ENCODE peak calls at places on chromosomes 4 and X, in four cellular contexts. U, R, O and X are unnamed samples.

GRCh38 chr4:163332526-163333405 is at the start of gene NPY1R:
- DNase-seq in U (peak), R (peak), O (peak), X (peak)

GRCh38 chrX:46694549-46694948 is 64.4 kb downstream of the SLC9A7 start:
- DNase-seq in U (no peak), R (no peak), O (no peak), X (no peak)

GRCh38 chr4:181939199-181939945 is 303.8 kb upstream of the TENM3 start:
- DNase-seq in U (no peak), R (no peak), O (no peak), X (no peak)

GRCh38 chr4:8247047-8247930 is 22.3 kb upstream of the HTRA3 start:
- DNase-seq in U (no peak), R (no peak), O (no peak), X (no peak)

GRCh38 chrX:136586386-136586785 is 54.4 kb downstream of the VGLL1 start:
- DNase-seq in U (no peak), R (no peak), O (no peak), X (no peak)

GRCh38 chr4:112968456-112969159 is 80.8 kb upstream of the ANK2 start:
- DNase-seq in U (no peak), R (no peak), O (no peak), X (no peak)

GRCh38 chr4:14335872-14336271 is 666.4 kb upstream of the CPEB2 start:
- DNase-seq in U (no peak), R (no peak), O (no peak), X (no peak)

GRCh38 chrX:10112510-10112909 is 44.3 kb upstream of the CLCN4 start:
- DNase-seq in U (no peak), R (peak), O (no peak), X (no peak)

GRCh38 chr4:40307627-40308497 is 27.3 kb upstream of the CHRNA9 start:
- DNase-seq in U (no peak), R (peak), O (no peak), X (peak)

GRCh38 chr4:41396869-41397268 is 140.1 kb downstream of the UCHL1 start:
- DNase-seq in U (no peak), R (no peak), O (no peak), X (no peak)

GRCh38 chrX:153634832-153635231 is 12.2 kb upstream of the DUSP9 start:
- DNase-seq in U (no peak), R (no peak), O (no peak), X (no peak)

GRCh38 chrX:20567108-20567507 is 300.4 kb upstream of the RPS6KA3 start:
- DNase-seq in U (no peak), R (no peak), O (no peak), X (no peak)

GRCh38 chr4:159765402-159765801 is 662.5 kb downstream of the RAPGEF2 start:
- DNase-seq in U (no peak), R (no peak), O (no peak), X (no peak)

GRCh38 chr4:11446156-11446811 is 17.6 kb upstream of the HS3ST1 start:
- DNase-seq in U (no peak), R (no peak), O (no peak), X (no peak)

GRCh38 chrX:133555796-133556458 is 140.6 kb upstream of the GPC4 start:
- DNase-seq in U (no peak), R (no peak), O (no peak), X (no peak)

DNA sequence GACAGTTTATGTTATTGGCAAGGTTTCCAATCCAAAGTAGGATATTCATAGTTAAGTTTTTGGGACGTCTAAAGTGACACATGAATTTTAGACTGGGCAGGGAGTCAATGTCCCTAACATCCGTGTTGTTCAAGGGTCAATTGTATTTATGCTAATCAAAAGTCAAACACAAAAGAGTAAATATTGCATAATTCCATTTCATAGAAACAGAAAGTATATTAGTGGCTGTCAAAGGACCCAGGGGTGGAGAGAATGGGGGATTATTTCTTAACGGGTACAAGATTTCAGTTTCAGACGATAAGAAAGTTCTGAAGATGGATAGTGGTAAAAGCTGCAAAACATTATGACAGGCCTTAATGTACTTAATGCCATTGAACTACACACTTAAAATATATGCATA is 971.8 kb upstream of the AGA start:
- DNase-seq in U (no peak), R (no peak), O (no peak), X (no peak)
- TF ChIP-seq REST in U (no peak), R (no peak), O (no peak), X (no peak)

DNA sequence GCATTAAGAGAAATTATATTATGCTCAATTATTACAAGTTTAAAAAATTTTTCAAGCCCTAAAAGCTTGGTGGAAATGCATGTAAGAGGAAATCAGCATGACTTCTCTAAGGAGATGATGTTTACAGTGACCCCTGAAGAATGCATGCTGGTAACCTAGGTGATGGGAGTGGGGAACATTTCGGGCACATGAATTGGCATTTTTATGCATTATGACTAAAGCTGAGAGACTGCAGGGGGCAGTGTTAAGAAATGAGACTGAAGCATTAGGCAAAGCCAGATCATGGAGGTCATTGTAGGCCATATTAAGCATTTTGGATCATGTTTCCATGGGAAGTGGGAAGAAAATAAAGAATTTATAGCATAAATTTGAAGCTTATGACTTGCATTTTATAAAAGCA is 421.3 kb downstream of the FAT4 start:
- DNase-seq in U (no peak), R (no peak), O (no peak), X (no peak)
- TF ChIP-seq CTCF in U (peak), R (peak), O (peak), X (no peak)

GRCh38 chr4:38889143-38889542 is 21.5 kb downstream of the FAM114A1 start:
- DNase-seq in U (peak), R (peak), O (no peak), X (no peak)

GRCh38 chr4:38896940-38897339 is 29.3 kb downstream of the FAM114A1 start:
- DNase-seq in U (no peak), R (no peak), O (no peak), X (no peak)

GRCh38 chr4:38894340-38894982 is 26.9 kb downstream of the FAM114A1 start:
- DNase-seq in U (no peak), R (no peak), O (no peak), X (no peak)

DNA sequence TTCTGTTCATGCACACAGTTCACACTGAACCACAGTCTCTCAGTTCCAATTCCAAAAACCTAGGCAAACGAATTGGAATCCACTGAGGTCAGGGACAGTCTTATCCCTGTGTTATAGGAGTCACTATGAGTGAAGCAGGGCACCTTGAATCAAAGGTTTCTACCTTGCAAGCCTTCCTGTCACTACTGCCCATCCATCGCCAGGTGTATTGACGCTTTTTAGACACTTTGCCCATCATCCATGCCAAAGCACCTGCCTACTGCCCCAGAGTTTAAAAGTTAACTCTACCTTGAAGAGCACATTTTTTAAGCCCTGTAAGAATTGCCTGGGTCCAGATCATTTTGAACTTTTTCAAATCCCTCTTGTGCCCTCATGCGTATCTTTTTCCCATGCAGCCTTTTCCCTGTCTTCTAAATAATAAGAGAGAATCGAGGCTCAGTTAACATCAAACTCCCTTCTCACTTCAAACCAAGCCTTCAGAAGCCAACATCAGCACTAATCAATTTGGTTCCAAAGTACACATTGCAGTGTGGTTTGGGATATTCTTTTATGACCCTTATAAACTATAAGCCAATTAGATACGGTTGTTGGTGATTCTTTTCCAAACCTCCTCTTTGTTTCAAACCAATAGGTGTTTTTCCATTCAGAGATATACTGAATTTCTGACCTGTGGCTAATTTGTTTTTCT is 23.6 kb downstream of the FAM114A1 start:
- DNase-seq in U (no peak), R (no peak), O (no peak), X (no peak)
- TF ChIP-seq REST in U (no peak), R (no peak), O (no peak), X (no peak)

GRCh38 chr4:111636961-111637556 is 508.2 kb upstream of the FAM241A start:
- DNase-seq in U (no peak), R (no peak), O (no peak), X (no peak)

GRCh38 chr4:111639876-111640275 is 505.4 kb upstream of the FAM241A start:
- DNase-seq in U (no peak), R (no peak), O (no peak), X (no peak)

GRCh38 chr4:111639120-111639519 is 506.1 kb upstream of the FAM241A start:
- DNase-seq in U (no peak), R (no peak), O (no peak), X (no peak)

DNA sequence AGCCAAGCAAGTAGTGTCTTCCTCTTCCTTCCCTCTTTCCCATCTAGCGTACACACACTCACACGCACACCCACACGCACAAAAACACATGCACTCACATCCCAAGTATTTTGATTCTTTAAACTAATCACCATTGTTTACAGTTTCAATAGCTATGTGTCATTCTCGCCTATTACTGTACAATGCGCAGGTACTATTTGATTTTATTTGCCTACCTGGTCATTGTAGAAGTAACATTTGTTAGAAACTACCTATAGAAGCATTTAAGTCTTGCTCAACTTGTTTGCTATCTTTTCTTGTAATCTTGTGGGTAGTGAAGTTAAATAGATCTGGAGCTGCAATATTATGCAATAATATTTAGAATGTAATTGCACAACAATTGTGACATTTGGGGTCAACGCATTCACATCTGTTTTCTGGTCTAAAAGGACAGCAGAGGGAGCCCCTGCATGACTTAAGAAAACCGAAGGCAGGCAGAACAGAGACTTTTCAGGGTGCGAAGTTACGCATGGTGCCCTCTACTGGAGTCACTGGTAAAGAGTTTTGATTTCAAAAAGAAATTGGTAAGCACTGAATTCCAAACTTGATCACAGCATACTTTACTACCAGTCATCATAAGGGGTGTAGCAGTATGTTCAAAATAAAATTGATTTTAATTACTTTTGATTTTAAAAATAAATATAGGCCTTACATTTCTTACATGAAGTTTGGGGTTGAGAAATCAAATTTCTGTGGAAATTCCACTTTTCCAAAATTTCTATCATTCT is 503.3 kb upstream of the FAM241A start:
- DNase-seq in U (peak), R (peak), O (peak), X (peak)
- TF ChIP-seq CTCF in U (peak), R (peak), O (peak), X (peak)

GRCh38 chr4:10015140-10015753 is 6.0 kb downstream of the SLC2A9 start:
- DNase-seq in U (peak), R (no peak), O (no peak), X (peak)

GRCh38 chr4:10019521-10020051 is 1.7 kb downstream of the SLC2A9 start:
- DNase-seq in U (no peak), R (no peak), O (no peak), X (no peak)

GRCh38 chr4:10016169-10016568 is 5.1 kb downstream of the SLC2A9 start:
- DNase-seq in U (no peak), R (no peak), O (no peak), X (no peak)

GRCh38 chr4:10018818-10019438 is 2.4 kb downstream of the SLC2A9 start:
- DNase-seq in U (peak), R (peak), O (peak), X (peak)

DNA sequence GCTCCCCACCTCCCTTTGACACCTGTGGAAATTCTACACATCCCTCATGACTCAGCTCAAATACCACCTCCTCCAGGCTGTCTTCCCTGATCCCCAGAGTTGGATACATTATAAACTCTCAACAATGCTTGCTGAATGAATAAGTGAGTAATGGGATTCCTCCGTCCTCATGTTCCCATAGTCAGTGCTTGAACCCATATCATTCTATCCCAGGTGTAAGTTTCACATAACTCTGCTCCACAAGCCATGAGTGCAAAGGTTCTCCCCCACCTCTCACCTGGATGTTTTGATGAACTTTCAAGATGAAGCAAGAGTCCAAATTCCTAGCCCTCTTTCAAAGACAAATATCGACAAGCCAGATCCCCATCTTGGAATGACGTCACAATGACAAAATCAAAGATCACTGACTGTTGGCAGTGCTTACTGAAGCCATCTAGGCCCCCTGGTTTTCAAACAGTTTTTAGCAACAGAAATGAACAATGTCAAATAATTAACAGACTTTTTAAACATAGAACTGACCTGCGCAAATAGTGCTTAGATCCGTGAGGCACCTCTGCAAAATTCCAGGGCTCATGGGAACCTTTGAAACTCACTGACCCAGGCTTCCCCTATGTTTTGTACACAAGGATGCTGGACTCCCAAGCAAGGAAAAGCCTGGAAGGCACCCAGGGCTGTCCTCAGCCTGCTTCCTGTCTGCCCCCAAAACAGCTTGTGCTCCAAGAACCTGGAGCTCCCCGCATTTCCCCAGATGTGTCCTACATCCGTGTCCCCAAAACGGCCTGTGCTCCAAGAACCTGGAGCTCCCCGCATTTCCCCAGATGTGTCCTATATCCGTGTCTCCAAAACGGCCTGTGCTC is 4.0 kb downstream of the SLC2A9 start:
- DNase-seq in U (no peak), R (no peak), O (no peak), X (no peak)
- TF ChIP-seq REST in U (no peak), R (no peak), O (no peak), X (no peak)

DNA sequence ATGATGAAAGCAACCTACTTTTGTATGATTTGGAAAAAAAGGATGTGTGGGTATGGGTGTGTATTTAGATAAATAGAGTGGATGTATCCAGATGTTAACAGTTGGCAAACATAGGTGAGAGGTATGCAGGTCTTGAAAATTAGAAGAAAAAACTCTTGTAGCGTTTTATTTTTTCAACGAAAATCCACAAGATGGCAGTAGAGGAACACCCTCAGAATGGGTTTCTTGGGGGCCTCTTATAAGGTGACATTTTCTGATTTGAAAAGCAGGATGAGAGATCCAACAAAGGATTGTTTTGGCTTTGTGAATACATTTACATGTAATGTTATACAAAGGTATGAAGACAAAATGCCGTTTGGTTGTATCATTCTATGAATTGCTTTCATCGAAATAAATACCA is 68.3 kb downstream of the FMR1NB start:
- DNase-seq in U (peak), R (no peak), O (peak), X (no peak)
- TF ChIP-seq CTCF in U (peak), R (peak), O (peak), X (no peak)

GRCh38 chr4:5451243-5451642 is 257.1 kb downstream of the EVC2 start:
- DNase-seq in U (no peak), R (no peak), O (no peak), X (no peak)
- TF ChIP-seq REST in U (peak), R (peak), O (peak), X (peak)

DNA sequence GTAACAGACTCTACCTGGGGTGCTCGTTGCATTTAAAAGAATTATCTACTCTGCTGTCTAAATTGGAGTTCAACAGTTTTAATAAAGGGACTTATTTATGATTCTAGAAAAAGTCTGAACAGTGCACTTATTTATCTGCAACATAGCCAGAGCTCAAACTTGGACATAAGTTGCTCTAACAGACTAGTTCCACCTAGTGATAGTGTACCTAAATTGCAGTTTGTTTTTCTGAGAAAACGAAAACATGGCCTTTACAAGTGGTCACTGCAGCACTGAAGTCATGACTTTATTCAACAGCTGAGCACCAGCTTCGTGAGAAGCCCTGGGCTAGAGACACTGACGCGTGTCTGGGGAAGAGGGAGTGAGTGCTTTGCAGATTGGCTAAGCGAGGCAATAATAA is 77.3 kb upstream of the IGSF1 start:
- DNase-seq in U (no peak), R (no peak), O (peak), X (no peak)
- TF ChIP-seq CTCF in U (no peak), R (peak), O (no peak), X (no peak)

GRCh38 chrX:13281289-13281688 is 38.6 kb downstream of the ATXN3L start:
- DNase-seq in U (no peak), R (no peak), O (no peak), X (no peak)
- TF ChIP-seq REST in U (no peak), R (no peak), O (no peak), X (no peak)

DNA sequence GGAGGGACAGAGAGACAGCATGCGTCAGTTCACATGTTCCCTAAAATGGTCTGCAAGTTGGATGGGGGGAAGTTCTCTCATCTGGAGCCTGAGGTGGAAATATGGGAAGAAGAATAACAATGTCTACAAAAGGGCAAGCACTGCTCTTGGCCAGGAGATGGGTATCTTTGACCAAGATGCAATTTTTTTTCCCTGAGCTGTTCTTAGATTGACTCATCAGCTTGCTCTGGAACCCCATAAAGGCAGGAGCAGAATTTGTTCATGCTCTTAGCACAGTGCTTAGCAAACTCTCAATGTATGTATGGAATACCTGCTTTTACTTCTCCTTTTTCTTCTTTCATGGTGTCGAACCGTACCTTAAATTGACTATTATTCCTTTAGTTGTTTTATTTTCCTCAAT is 90.5 kb upstream of the ZNF827 start:
- DNase-seq in U (no peak), R (peak), O (no peak), X (no peak)
- TF ChIP-seq CTCF in U (no peak), R (peak), O (no peak), X (no peak)